ENCODE peak calls at places on chromosomes 2 and 18, in nine cellular contexts. H is AG08395; G is kidney epithelial cell; B is HCEC 1CT; X is D341Med; Z is iPS-NIHi11; F is OCI-LY7; Y is stimulated activated CD4-positive, alpha-beta T cell treated with anti-CD3 and anti-CD28 coated beads, Interleukin-2, amount 100 ng/mL, for 48 hours; W is effector CD4-positive, alpha-beta T cell. A is an unnamed sample.

GRCh38 chr2:188765522-188765921 is 208.7 kb upstream of the COL3A1 start:
- DNase-seq in H (no peak), G (no peak), B (peak; percentile 55), X (peak; percentile 24), Z (peak; percentile 25), F (peak; percentile 1), Y (no peak), W (no peak), A (no peak)

GRCh38 chr2:205776139-205776538 is 93.8 kb downstream of the NRP2 start:
- DNase-seq in H (peak; percentile 50), G (no peak), B (peak; percentile 29), X (peak; percentile 68), Z (peak; percentile 87), F (peak; percentile 33), Y (peak; percentile 47), W (no peak), A (no peak)

GRCh38 chr2:203692039-203692710 is 14.3 kb upstream of the CD28 start:
- DNase-seq in H (no peak), G (no peak), B (peak; percentile 55), X (no peak), Z (no peak), F (no peak), Y (no peak), W (no peak), A (no peak)

GRCh38 chr2:38376346-38376682 is 759 bp downstream of the ATL2 start:
- DNase-seq in H (peak; percentile 48), G (no peak), B (no peak), X (no peak), Z (no peak), F (peak; percentile 81), Y (peak; percentile 43), W (peak; percentile 46), A (peak; percentile 68)

GRCh38 chr2:29397039-29397438 is 281.8 kb downstream of the CLIP4 start:
- DNase-seq in H (no peak), G (no peak), B (no peak), X (no peak), Z (no peak), F (no peak), Y (no peak), W (no peak), A (no peak)

GRCh38 chr2:167833294-167833693 is 414.1 kb downstream of the STK39 start:
- DNase-seq in H (no peak), G (no peak), B (no peak), X (no peak), Z (no peak), F (no peak), Y (no peak), W (no peak), A (no peak)

GRCh38 chr18:79590191-79591039 is 89.2 kb upstream of the CTDP1 start:
- DNase-seq in H (peak; percentile 22), G (no peak), B (no peak), X (no peak), Z (no peak), F (no peak), Y (no peak), W (no peak), A (no peak)

GRCh38 chr18:23136326-23137092 is 1.2 kb downstream of the CABLES1 start:
- DNase-seq in H (peak; percentile 59), G (no peak), B (peak; percentile 41), X (peak; percentile 84), Z (peak; percentile 47), F (no peak), Y (no peak), W (no peak), A (peak; percentile 62)

GRCh38 chr18:49656098-49656591 is 94.3 kb downstream of the LIPG start:
- DNase-seq in H (peak; percentile 32), G (peak; percentile 92), B (peak; percentile 74), X (no peak), Z (no peak), F (no peak), Y (no peak), W (no peak), A (no peak)

GRCh38 chr18:63317982-63318881 is 1.3 kb downstream of the BCL2 start:
- DNase-seq in H (no peak), G (no peak), B (no peak), X (peak; percentile 47), Z (peak; percentile 60), F (no peak), Y (peak; percentile 78), W (peak; percentile 70), A (no peak)

GRCh38 chr18:44988821-44989587 is 308.3 kb downstream of the SETBP1 start:
- DNase-seq in H (no peak), G (no peak), B (no peak), X (no peak), Z (no peak), F (no peak), Y (no peak), W (no peak), A (peak; percentile 29)

GRCh38 chr2:159906315-159906714 is 108.3 kb upstream of the CD302 start:
- DNase-seq in H (no peak), G (no peak), B (no peak), X (no peak), Z (no peak), F (no peak), Y (no peak), W (no peak), A (no peak)

GRCh38 chr18:48149020-48149685 is 218.7 kb upstream of the SMAD2 start:
- DNase-seq in H (no peak), G (no peak), B (no peak), X (no peak), Z (no peak), F (no peak), Y (no peak), W (no peak), A (no peak)

GRCh38 chr2:83531211-83531610 is 927.9 kb downstream of the SUCLG1 start:
- DNase-seq in H (no peak), G (no peak), B (no peak), X (no peak), Z (no peak), F (no peak), Y (no peak), W (no peak), A (no peak)

GRCh38 chr2:204282525-204282924 is 262.8 kb upstream of the PARD3B start:
- DNase-seq in H (no peak), G (peak; percentile 82), B (no peak), X (no peak), Z (peak; percentile 55), F (no peak), Y (no peak), W (no peak), A (no peak)

GRCh38 chr2:180983468-180984388 is 3.3 kb downstream of the UBE2E3 start:
- DNase-seq in H (peak; percentile 42), G (no peak), B (peak; percentile 65), X (peak; percentile 16), Z (peak; percentile 31), F (peak; percentile 73), Y (no peak), W (no peak), A (peak; percentile 22)

GRCh38 chr2:9083287-9083686 is 79.8 kb upstream of the MBOAT2 start:
- DNase-seq in H (no peak), G (no peak), B (no peak), X (no peak), Z (no peak), F (no peak), Y (no peak), W (no peak), A (no peak)

GRCh38 chr2:128834203-128834602 is 515.5 kb upstream of the HS6ST1 start:
- DNase-seq in H (no peak), G (no peak), B (no peak), X (no peak), Z (no peak), F (no peak), Y (no peak), W (no peak), A (no peak)

A was measured in hepatic stellate cell.